ENCODE peak calls at places on chromosomes 11 and 22, in nine cellular contexts. H is NCI-H510A treated with DMSO at 0.1 percent for 48 hours; W is activated naive CD8-positive, alpha-beta T cell treated with anti-CD3 and anti-CD28 coated beads, Interleukin-2, amount 50 U/mL, for 24 hours; X is GM12865; J is stimulated activated CD4-positive, alpha-beta T cell treated with anti-CD3 and anti-CD28 coated beads, Interleukin-12 subunit alpha, Interleukin-12 subunit beta, amount 100 ng/mL, for 24 hours; Z is NCI-H748 treated with DMSO at 0.1 percent for 48 hours; S is head of caudate nucleus; K is activated gamma-delta T cell treated with Interleukin-2 at 50 U/mL for 16 hours; A is thoracic aorta. B is an unnamed sample.

GRCh38 chr11:86488553-86488952 is 113.9 kb downstream of the CCDC81 start:
- DNase-seq in S (no peak), A (no peak), Z (no peak), X (no peak), K (no peak), W (no peak), J (no peak), H (peak; percentile 82), B (no peak)

GRCh38 chr22:50523458-50523805 is 2.0 kb downstream of the SCO2 start:
- DNase-seq in Z (no peak), K (no peak), A (no peak), H (no peak), W (no peak), S (no peak), J (no peak), X (no peak), B (no peak)

GRCh38 chr11:86097965-86098364 is 29.1 kb upstream of the PICALM start:
- DNase-seq in W (no peak), K (no peak), J (no peak), Z (no peak), X (no peak), H (no peak), A (no peak), S (no peak), B (no peak)

GRCh38 chr11:4658629-4659453 is 15.1 kb downstream of the OR51E1 start:
- DNase-seq in H (no peak), S (no peak), A (no peak), Z (no peak), K (no peak), X (no peak), W (no peak), J (no peak), B (no peak)

GRCh38 chr11:120643254-120643653 is 131.7 kb downstream of the GRIK4 start:
- DNase-seq in J (no peak), W (no peak), K (no peak), Z (no peak), H (no peak), X (no peak), S (no peak), A (no peak), B (no peak)

GRCh38 chr22:35150163-35151107 is 84.5 kb downstream of the ISX start:
- DNase-seq in X (peak; percentile 91), K (peak; percentile 46), H (peak; percentile 26), J (peak; percentile 64), W (peak; percentile 77), S (peak; percentile 82), Z (peak; percentile 14), A (no peak), B (peak; percentile 58)

GRCh38 chr22:48071305-48071704 is 1308.9 kb downstream of the TBC1D22A start:
- DNase-seq in S (no peak), H (no peak), X (no peak), J (no peak), W (no peak), A (no peak), K (no peak), Z (no peak), B (no peak)

GRCh38 chr22:29190051-29190450 is 15.6 kb upstream of the EMID1 start:
- DNase-seq in S (no peak), K (no peak), H (no peak), A (no peak), W (no peak), X (no peak), J (no peak), Z (no peak), B (no peak)

GRCh38 chr22:24444251-24444650 is 16.9 kb downstream of the ADORA2A start:
- DNase-seq in A (no peak), W (no peak), H (no peak), Z (no peak), J (no peak), X (no peak), S (no peak), K (no peak), B (no peak)

GRCh38 chr11:16612801-16613400 is 125.5 kb upstream of the C11orf58 start:
- DNase-seq in S (no peak), W (no peak), K (no peak), J (no peak), X (no peak), A (no peak), Z (peak; percentile 84), H (peak; percentile 43), B (no peak)

GRCh38 chr11:92322225-92322624 is 97.6 kb downstream of the FAT3 start:
- DNase-seq in X (no peak), K (no peak), Z (no peak), J (no peak), W (no peak), A (no peak), S (no peak), H (no peak), B (no peak)

GRCh38 chr22:21069375-21069774 is 23.6 kb downstream of the LRRC74B start:
- DNase-seq in A (no peak), X (no peak), S (no peak), W (no peak), K (no peak), H (no peak), J (no peak), Z (no peak), B (no peak)

GRCh38 chr22:25853078-25853477 is 111.1 kb downstream of the MYO18B start:
- DNase-seq in H (no peak), A (no peak), W (no peak), X (peak; percentile 58), J (no peak), Z (no peak), K (no peak), S (no peak), B (no peak)

GRCh38 chr11:31237819-31238771 is 131.4 kb downstream of the DCDC1 start:
- DNase-seq in H (no peak), J (no peak), K (no peak), Z (no peak), S (no peak), X (no peak), A (no peak), W (no peak), B (no peak)

GRCh38 chr22:18048441-18048898 is 24.1 kb upstream of the MICAL3 start:
- DNase-seq in S (peak; percentile 54), H (no peak), X (no peak), Z (no peak), J (no peak), A (no peak), W (no peak), K (no peak), B (no peak)

GRCh38 chr11:73177380-73178091 is 35.4 kb upstream of the FCHSD2 start:
- DNase-seq in Z (no peak), K (no peak), S (peak; percentile 81), H (no peak), W (no peak), J (no peak), X (no peak), A (peak; percentile 45), B (no peak)

GRCh38 chr11:3122775-3123201 is 42.3 kb downstream of the OSBPL5 start:
- DNase-seq in J (no peak), K (no peak), W (no peak), A (no peak), H (no peak), S (peak; percentile 30), X (no peak), Z (no peak), B (peak; percentile 15)

GRCh38 chr11:73570415-73571114 is 27.3 kb downstream of the FAM168A start:
- DNase-seq in W (no peak), Z (no peak), H (peak; percentile 15), S (no peak), X (no peak), K (no peak), A (no peak), J (no peak), B (no peak)

GRCh38 chr11:35043933-35044332 is 95.0 kb upstream of the CD44 start:
- DNase-seq in K (no peak), X (no peak), A (no peak), S (no peak), W (no peak), Z (no peak), H (no peak), J (no peak), B (no peak)

GRCh38 chr11:95821640-95822039 is 31.3 kb downstream of the CEP57 start:
- DNase-seq in W (no peak), S (no peak), Z (no peak), X (no peak), H (no peak), K (no peak), A (no peak), J (no peak), B (no peak)

GRCh38 chr11:130206141-130206540 is 46.6 kb downstream of the ST14 start:
- DNase-seq in X (no peak), J (no peak), K (no peak), A (no peak), H (no peak), Z (no peak), S (no peak), W (no peak), B (no peak)

GRCh38 chr11:111155021-111155420 is 90.5 kb upstream of the POU2AF2 start:
- DNase-seq in H (no peak), Z (no peak), S (no peak), J (no peak), K (no peak), A (no peak), X (no peak), W (no peak), B (no peak)

GRCh38 chr11:96185220-96185768 is 157.7 kb downstream of the MAML2 start:
- DNase-seq in X (peak; percentile 80), S (no peak), A (no peak), H (no peak), J (no peak), K (no peak), W (no peak), Z (no peak), B (no peak)

GRCh38 chr11:44894217-44894617 is 56.5 kb downstream of the TP53I11 start:
- DNase-seq in X (peak; percentile 62), A (no peak), W (peak; percentile 69), Z (peak; percentile 38), S (peak; percentile 89), H (no peak), K (peak; percentile 42), J (peak; percentile 53), B (peak; percentile 56)

GRCh38 chr22:19664406-19664805 is 49.9 kb upstream of the SEPTIN5 start:
- DNase-seq in W (no peak), J (no peak), K (no peak), H (no peak), A (no peak), Z (no peak), S (no peak), X (no peak), B (no peak)

GRCh38 chr11:122516686-122517085 is 138.8 kb upstream of the UBASH3B start:
- DNase-seq in Z (no peak), J (no peak), S (no peak), X (no peak), A (no peak), W (no peak), K (no peak), H (no peak), B (no peak)

GRCh38 chr11:119434531-119435330 is 11.8 kb upstream of the THY1 start:
- DNase-seq in W (no peak), S (no peak), H (no peak), X (no peak), K (no peak), J (no peak), Z (no peak), A (no peak), B (no peak)

GRCh38 chr11:130124096-130124495 is 35.5 kb upstream of the ST14 start:
- DNase-seq in X (peak; percentile 13), S (no peak), A (peak; percentile 51), Z (no peak), J (no peak), W (no peak), H (no peak), K (no peak), B (no peak)

GRCh38 chr11:64007160-64007628 is 21.0 kb downstream of the OTUB1 start:
- DNase-seq in Z (peak; percentile 21), A (no peak), S (no peak), J (no peak), H (peak; percentile 18), K (no peak), W (no peak), X (no peak), B (no peak)

GRCh38 chr11:67273260-67273990 is 7.2 kb downstream of the GRK2 start:
- DNase-seq in W (no peak), S (no peak), Z (no peak), A (no peak), H (no peak), X (no peak), J (no peak), K (no peak), B (peak; percentile 32)